ENCODE peak calls at places on chromosomes 12 and 14, in four cellular contexts. K is BJ, N is transverse colon, E is testis. T is an unnamed sample.

GRCh38 chr12:15423629-15424028 is 101.3 kb downstream of the PTPRO start:
- DNase-seq in K (no peak), N (no peak), E (no peak), T (peak)

GRCh38 chr12:81077686-81078441 is at the start of gene ACSS3:
- DNase-seq in K (no peak), N (no peak), E (peak), T (no peak)

GRCh38 chr12:45379261-45379660 is 163.4 kb downstream of the ANO6 start:
- DNase-seq in K (no peak), N (no peak), E (no peak), T (peak)

GRCh38 chr14:101458536-101459391 is 102.5 kb upstream of the DIO3 start:
- DNase-seq in K (no peak), N (no peak), E (no peak), T (no peak)

GRCh38 chr12:644293-644639 is 19.0 kb downstream of the NINJ2 start:
- DNase-seq in K (no peak), N (no peak), E (no peak), T (no peak)

GRCh38 chr14:77337880-77338279 is 17.0 kb downstream of the GSTZ1 start:
- DNase-seq in K (no peak), N (no peak), E (no peak), T (no peak)

GRCh38 chr12:20520572-20520971 is 152.2 kb downstream of the PDE3A start:
- DNase-seq in K (no peak), N (no peak), E (no peak), T (no peak)

GRCh38 chr12:129193263-129193871 is 340.1 kb downstream of the GLT1D1 start:
- DNase-seq in K (no peak), N (peak), E (peak), T (no peak)

GRCh38 chr12:66664076-66664475 is 14.8 kb downstream of the GRIP1 start:
- DNase-seq in K (no peak), N (no peak), E (no peak), T (no peak)

GRCh38 chr12:109773384-109774011 is 59.7 kb downstream of the TRPV4 start:
- DNase-seq in K (no peak), N (peak), E (peak), T (no peak)
- H3K4me3 ChIP-seq in K (no peak), N (no peak), E (no peak), T (no peak)

DNA sequence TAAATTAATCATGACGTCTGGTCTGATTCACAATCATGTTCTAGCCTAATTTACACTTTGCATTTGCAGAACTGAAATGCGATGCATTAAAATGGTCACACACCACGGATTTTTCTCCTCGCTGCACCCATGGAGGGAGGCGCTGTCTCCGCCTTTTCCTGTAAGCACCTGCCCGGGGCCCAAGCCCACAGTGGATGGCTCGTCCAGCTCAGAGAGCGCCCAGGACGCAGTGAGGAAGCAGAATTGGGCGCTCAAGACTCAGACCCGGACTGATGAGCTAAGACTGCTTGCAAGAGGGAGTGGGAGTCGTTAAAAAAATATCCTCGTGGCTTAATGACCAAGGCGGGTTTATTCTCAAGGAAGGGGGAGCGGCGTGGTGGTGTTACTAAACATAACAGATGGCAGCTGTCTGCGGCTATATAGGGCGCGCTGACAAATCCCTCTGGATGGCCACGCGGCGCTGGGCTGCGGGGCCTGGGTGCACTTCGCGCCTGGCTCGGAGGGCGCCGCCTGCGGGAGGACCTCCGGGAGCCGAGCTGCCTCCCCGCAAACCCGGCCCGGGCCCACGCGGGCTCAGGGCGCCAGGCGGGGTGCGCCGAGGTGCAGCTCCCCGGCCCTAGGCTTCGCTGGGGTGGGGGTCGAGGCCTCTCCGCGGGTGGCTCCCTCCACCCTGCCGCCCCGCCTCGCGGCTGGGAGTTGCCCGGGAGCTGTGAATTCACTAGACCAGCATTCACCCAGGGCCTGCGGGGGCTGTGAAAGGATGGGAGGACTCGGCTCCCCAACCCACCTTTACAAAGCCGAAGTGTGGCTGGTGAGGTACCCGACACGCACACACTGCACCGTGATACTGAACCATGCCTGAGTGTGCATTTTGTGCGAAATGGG is 78.7 kb downstream of the PPM1A start:
- DNase-seq in K (no peak), N (peak), E (no peak), T (no peak)
- H3K4me3 ChIP-seq in K (no peak), N (peak), E (no peak), T (peak)

GRCh38 chr14:44961151-44961729 is 507 bp downstream of the KLHL28 start:
- DNase-seq in K (no peak), N (peak), E (peak), T (peak)

GRCh38 chr14:44959538-44959937 is 2.2 kb downstream of the KLHL28 start:
- DNase-seq in K (no peak), N (no peak), E (no peak), T (no peak)

GRCh38 chr14:44960646-44961045 is 1.1 kb downstream of the KLHL28 start:
- DNase-seq in K (no peak), N (no peak), E (no peak), T (no peak)

GRCh38 chr14:44961730-44962572 is at the start of the genes KLHL28 and TOGARAM1:
- DNase-seq in K (peak), N (peak), E (peak), T (peak)

DNA sequence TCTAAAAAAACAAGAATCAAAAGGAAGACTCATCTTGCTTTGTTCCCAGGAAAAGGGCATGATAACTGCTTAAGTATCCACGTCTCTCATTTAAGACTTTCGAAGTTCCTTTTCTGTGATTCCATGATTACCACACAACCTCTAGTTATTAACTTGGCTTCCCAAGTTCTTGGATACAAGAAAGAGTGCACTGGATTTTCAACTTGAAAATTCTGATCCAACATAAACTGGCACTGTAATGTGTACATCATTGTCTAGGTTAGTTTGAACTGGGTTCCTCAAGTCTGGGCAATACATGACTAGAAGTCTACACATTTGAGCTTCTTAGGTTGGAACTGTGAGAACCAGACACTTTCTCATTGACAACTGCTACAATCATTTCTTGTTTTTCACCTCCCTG is 1.6 kb downstream of the KLHL28 start:
- DNase-seq in K (no peak), N (no peak), E (no peak), T (no peak)
- H3K4me3 ChIP-seq in K (peak), N (no peak), E (no peak), T (peak)

GRCh38 chr12:46490635-46491034 is 118.1 kb upstream of the SLC38A2 start:
- DNase-seq in K (no peak), N (no peak), E (no peak), T (peak)
- H3K4me3 ChIP-seq in K (no peak), N (no peak), E (no peak), T (no peak)

T was measured in skeletal muscle cell.